ENCODE peak calls at places on chromosomes 4 and X, in nine cellular contexts. A is astrocyte, S is neural progenitor cell, F is lung, W is psoas muscle, E is heart left ventricle, T is WERI-Rb-1, B is endothelial cell of umbilical vein, Z is stomach. H is an unnamed sample.

GRCh38 chr4:37648084-37648817 is 37.9 kb downstream of the RELL1 start:
- DNase-seq in F (peak; percentile 78), S (no peak), B (peak; percentile 90), T (no peak), Z (peak; percentile 77), W (peak; percentile 82), E (peak; percentile 48), A (peak; percentile 83), H (no peak)

GRCh38 chr4:105191621-105192210 is 45.0 kb downstream of the TET2 start:
- DNase-seq in Z (no peak), T (peak; percentile 60), S (no peak), F (no peak), E (no peak), W (no peak), B (peak; percentile 67), A (peak; percentile 72), H (no peak)

GRCh38 chr4:21768349-21769310 is 179.9 kb downstream of the KCNIP4 start:
- DNase-seq in Z (no peak), E (no peak), F (no peak), B (peak; percentile 74), T (no peak), W (no peak), S (peak; percentile 63), A (peak; percentile 30), H (no peak)

GRCh38 chr4:88217169-88217568 is 58.7 kb upstream of the ABCG2 start:
- DNase-seq in E (no peak), Z (no peak), A (no peak), T (no peak), F (no peak), W (no peak), B (no peak), S (no peak), H (no peak)

GRCh38 chrX:7170903-7171302 is 22.9 kb upstream of the PUDP start:
- DNase-seq in W (no peak), F (peak; percentile 29), B (peak; percentile 10), A (no peak), T (peak; percentile 20), E (no peak), S (no peak), Z (peak; percentile 32), H (no peak)

GRCh38 chr4:1195109-1195671 is 22.8 kb upstream of the SPON2 start:
- DNase-seq in Z (peak; percentile 20), A (no peak), B (no peak), S (no peak), W (no peak), F (no peak), T (no peak), E (no peak), H (no peak)

GRCh38 chrX:28124416-28124815 is 143.2 kb upstream of the DCAF8L1 start:
- DNase-seq in E (no peak), S (no peak), W (no peak), Z (no peak), A (no peak), F (no peak), T (no peak), B (no peak), H (no peak)

GRCh38 chrX:49230500-49231232 is 2.5 kb downstream of the CACNA1F start:
- DNase-seq in W (peak; percentile 72), Z (peak; percentile 79), F (peak; percentile 87), T (no peak), A (no peak), E (peak; percentile 63), B (no peak), S (peak; percentile 72), H (peak; percentile 12)

GRCh38 chr4:47462799-47463234 is 685 bp downstream of the COMMD8 start:
- DNase-seq in Z (no peak), B (no peak), T (no peak), F (no peak), A (no peak), W (no peak), E (no peak), S (no peak), H (no peak)

GRCh38 chrX:17412692-17413091 is 37.7 kb downstream of the NHS start:
- DNase-seq in S (no peak), E (no peak), F (no peak), Z (no peak), W (no peak), B (no peak), T (no peak), A (peak; percentile 89), H (no peak)

GRCh38 chr4:6480532-6481088 is 8.2 kb upstream of the PPP2R2C start:
- DNase-seq in F (no peak), W (no peak), E (no peak), S (no peak), Z (no peak), B (no peak), A (no peak), T (no peak), H (no peak)

GRCh38 chr4:82779032-82779431 is 19.6 kb downstream of the SCD5 start:
- DNase-seq in W (no peak), Z (no peak), B (no peak), A (peak; percentile 73), S (no peak), T (no peak), E (no peak), F (no peak), H (no peak)

DNA sequence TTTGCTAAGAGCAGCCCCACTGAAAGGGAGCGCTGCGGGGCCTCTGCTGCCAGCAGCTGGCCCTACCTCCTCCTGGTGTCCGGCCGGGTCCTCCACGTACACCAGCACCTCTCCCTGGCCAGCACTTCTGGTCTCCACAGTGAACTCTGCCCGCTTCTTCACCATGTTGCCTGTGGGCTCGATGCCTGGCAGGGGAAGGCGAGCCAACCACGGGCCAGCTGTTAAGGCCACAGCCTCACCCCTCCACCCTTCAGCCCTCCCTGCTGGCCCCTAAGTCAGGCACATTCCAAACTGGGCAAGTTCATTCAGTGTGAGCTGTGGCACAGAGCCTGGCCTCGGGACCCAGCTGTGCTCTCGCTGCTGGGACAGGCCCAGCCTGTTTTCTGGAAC is 7.8 kb downstream of the FLNA start:
- DNase-seq in W (peak; percentile 64), Z (no peak), B (no peak), A (no peak), S (no peak), E (peak; percentile 62), T (no peak), F (no peak), H (no peak)
- H3K9me3 ChIP-seq in W (no peaks in the 10 kb centered on the region), Z (no peaks in the 10 kb centered on the region), B (no peaks in the 10 kb centered on the region), A (no peaks in the 10 kb centered on the region), S (no peaks in the 10 kb centered on the region), E (no peaks in the 10 kb centered on the region), T (no peaks in the 10 kb centered on the region), F (no peaks in the 10 kb centered on the region), H (no peaks in the 10 kb centered on the region)

GRCh38 chr4:28555851-28556250 is 1695.2 kb downstream of the STIM2 start:
- DNase-seq in T (no peak), B (peak; percentile 59), E (no peak), S (no peak), F (no peak), A (no peak), W (no peak), Z (no peak), H (no peak)
- H3K9me3 ChIP-seq in T (peaks cover 14% of the 10 kb centered on the region), B (no peaks in the 10 kb centered on the region), E (no peaks in the 10 kb centered on the region), S (no peaks in the 10 kb centered on the region), F (no peaks in the 10 kb centered on the region), A (no peaks in the 10 kb centered on the region), W (no peaks in the 10 kb centered on the region), Z (no peaks in the 10 kb centered on the region), H (no peaks in the 10 kb centered on the region)

GRCh38 chrX:151687635-151688034 is 7.6 kb upstream of the PRRG3 start:
- DNase-seq in A (no peak), E (no peak), B (no peak), T (peak; percentile 39), F (no peak), Z (no peak), W (no peak), S (no peak), H (no peak)
- H3K9me3 ChIP-seq in A (no peaks in the 10 kb centered on the region), E (no peaks in the 10 kb centered on the region), B (no peaks in the 10 kb centered on the region), T (no peaks in the 10 kb centered on the region), F (no peaks in the 10 kb centered on the region), Z (no peaks in the 10 kb centered on the region), W (no peaks in the 10 kb centered on the region), S (no peaks in the 10 kb centered on the region), H (no peaks in the 10 kb centered on the region)

GRCh38 chr4:145709336-145709735 is 29.4 kb downstream of the C4orf51 start:
- DNase-seq in B (no peak), S (no peak), E (no peak), Z (no peak), T (no peak), W (no peak), A (no peak), F (no peak), H (no peak)

GRCh38 chr4:145698507-145698906 is 18.6 kb downstream of the C4orf51 start:
- DNase-seq in W (no peak), F (no peak), Z (no peak), T (no peak), A (no peak), S (no peak), B (no peak), E (no peak), H (no peak)

GRCh38 chr4:145709843-145710242 is 29.9 kb downstream of the C4orf51 start:
- DNase-seq in T (no peak), A (peak; percentile 96), F (no peak), E (no peak), W (no peak), S (no peak), Z (no peak), B (no peak), H (no peak)

GRCh38 chr4:145703850-145704528 is 24.0 kb downstream of the C4orf51 start:
- DNase-seq in B (no peak), Z (no peak), E (no peak), F (no peak), S (no peak), A (no peak), W (no peak), T (no peak), H (no peak)
- H3K9me3 ChIP-seq in B (no peaks in the 10 kb centered on the region), Z (no peaks in the 10 kb centered on the region), E (no peaks in the 10 kb centered on the region), F (no peaks in the 10 kb centered on the region), S (no peaks in the 10 kb centered on the region), A (no peaks in the 10 kb centered on the region), W (no peaks in the 10 kb centered on the region), T (peaks cover 2% of the 10 kb centered on the region), H (no peaks in the 10 kb centered on the region)

GRCh38 chr4:162111078-162111477 is 52.7 kb downstream of the FSTL5 start:
- DNase-seq in Z (no peak), F (no peak), W (no peak), S (no peak), E (no peak), B (no peak), A (no peak), T (no peak), H (no peak)

GRCh38 chr4:162117051-162117450 is 46.7 kb downstream of the FSTL5 start:
- DNase-seq in W (no peak), S (no peak), A (no peak), F (no peak), Z (no peak), E (no peak), B (no peak), T (peak; percentile 86), H (no peak)

GRCh38 chr4:162116085-162116784 is 47.6 kb downstream of the FSTL5 start:
- DNase-seq in S (peak; percentile 45), F (no peak), E (no peak), Z (no peak), T (no peak), W (no peak), A (no peak), B (no peak), H (no peak)

DNA sequence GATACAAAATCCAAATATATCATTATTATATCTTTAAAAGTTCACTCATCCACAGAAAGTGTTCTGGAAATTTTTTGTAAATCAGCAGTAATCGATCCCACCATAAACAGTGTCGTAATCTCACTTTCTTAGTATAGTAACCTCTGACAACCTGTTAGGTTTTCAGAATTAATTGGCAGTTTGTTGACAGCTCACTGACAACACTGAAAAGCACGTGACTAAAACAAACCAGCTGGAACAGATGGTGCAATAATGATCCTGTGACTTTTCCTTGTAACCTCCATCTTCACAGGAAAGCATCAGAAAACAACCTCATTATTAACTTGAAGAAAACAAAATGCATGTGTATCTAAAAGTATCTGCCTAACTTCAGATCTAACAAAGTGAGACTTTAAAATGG is 48.5 kb downstream of the FSTL5 start:
- DNase-seq in S (no peak), E (no peak), F (no peak), W (no peak), T (peak; percentile 19), B (no peak), Z (no peak), A (no peak), H (no peak)
- H3K9me3 ChIP-seq in S (no peaks in the 10 kb centered on the region), E (no peaks in the 10 kb centered on the region), F (no peaks in the 10 kb centered on the region), W (no peaks in the 10 kb centered on the region), T (no peaks in the 10 kb centered on the region), B (no peaks in the 10 kb centered on the region), Z (no peaks in the 10 kb centered on the region), A (no peaks in the 10 kb centered on the region), H (no peaks in the 10 kb centered on the region)

H was measured in T-helper 17 cell.